ENCODE peak calls at places on chromosomes 6 and 20, in seven cellular contexts. P is mammary epithelial cell, A is endothelial cell of umbilical vein, S is DND-41, J is HepG2, F is MM.1S, O is H9. B is an unnamed sample.

GRCh38 chr20:57748601-57749130 is 38.9 kb upstream of the PMEPA1 start:
- DNase-seq in P (peak; percentile 91), A (peak; percentile 80), S (peak; percentile 44), J (peak; percentile 38), F (peak; percentile 34), O (no peak), B (peak; percentile 88)

GRCh38 chr20:35257175-35257909 is 20.6 kb downstream of the MMP24OS start:
- DNase-seq in P (no peak), A (peak; percentile 63), S (no peak), J (no peak), F (no peak), O (no peak), B (no peak)

GRCh38 chr20:1390552-1391403 is 2.1 kb downstream of the FKBP1A start:
- DNase-seq in P (peak; percentile 14), A (peak; percentile 49), S (no peak), J (no peak), F (no peak), O (no peak), B (no peak)

GRCh38 chr6:126812651-126813050 is 305.8 kb upstream of the RSPO3 start:
- DNase-seq in P (no peak), A (peak; percentile 48), S (no peak), J (no peak), F (no peak), O (no peak), B (no peak)

GRCh38 chr6:152050451-152051195 is 243.1 kb downstream of the ESR1 start:
- DNase-seq in P (no peak), A (no peak), S (no peak), J (no peak), F (no peak), O (no peak), B (no peak)

GRCh38 chr6:129073651-129074419 is 190.9 kb downstream of the LAMA2 start:
- DNase-seq in P (no peak), A (peak; percentile 13), S (no peak), J (no peak), F (no peak), O (no peak), B (no peak)

GRCh38 chr6:135251964-135252429 is 70.9 kb downstream of the MYB start:
- DNase-seq in P (no peak), A (no peak), S (peak; percentile 54), J (peak; percentile 83), F (no peak), O (no peak), B (no peak)

GRCh38 chr6:47852727-47853126 is 70.9 kb downstream of the OPN5 start:
- DNase-seq in P (peak; percentile 82), A (no peak), S (no peak), J (no peak), F (no peak), O (no peak), B (peak; percentile 48)

GRCh38 chr20:62926229-62927127 is at the start of gene DIDO1:
- DNase-seq in P (peak; percentile 86), A (peak; percentile 82), S (peak; percentile 89), J (peak; percentile 87), F (peak; percentile 94), O (peak; percentile 84), B (no peak)
- H4K20me1 ChIP-seq in P (peaks cover 2% of the 10 kb centered on the region), A (peaks cover 6% of the 10 kb centered on the region), S (peaks cover 84% of the 10 kb centered on the region), J (peaks cover 63% of the 10 kb centered on the region), F (peaks cover 39% of the 10 kb centered on the region), O (peaks cover 12% of the 10 kb centered on the region), B (peaks cover 24% of the 10 kb centered on the region)

GRCh38 chr6:169965239-169965638 is 213.8 kb downstream of the ERMARD start:
- DNase-seq in P (no peak), A (no peak), S (no peak), J (no peak), F (no peak), O (no peak), B (no peak)

GRCh38 chr6:169966312-169967181 is 215.1 kb downstream of the ERMARD start:
- DNase-seq in P (no peak), A (no peak), S (no peak), J (no peak), F (no peak), O (no peak), B (no peak)

GRCh38 chr6:169964440-169965212 is 213.2 kb downstream of the ERMARD start:
- DNase-seq in P (no peak), A (no peak), S (no peak), J (no peak), F (no peak), O (no peak), B (no peak)

GRCh38 chr6:169967687-169968086 is 216.3 kb downstream of the ERMARD start:
- DNase-seq in P (no peak), A (no peak), S (no peak), J (no peak), F (no peak), O (no peak), B (peak; percentile 7)

DNA sequence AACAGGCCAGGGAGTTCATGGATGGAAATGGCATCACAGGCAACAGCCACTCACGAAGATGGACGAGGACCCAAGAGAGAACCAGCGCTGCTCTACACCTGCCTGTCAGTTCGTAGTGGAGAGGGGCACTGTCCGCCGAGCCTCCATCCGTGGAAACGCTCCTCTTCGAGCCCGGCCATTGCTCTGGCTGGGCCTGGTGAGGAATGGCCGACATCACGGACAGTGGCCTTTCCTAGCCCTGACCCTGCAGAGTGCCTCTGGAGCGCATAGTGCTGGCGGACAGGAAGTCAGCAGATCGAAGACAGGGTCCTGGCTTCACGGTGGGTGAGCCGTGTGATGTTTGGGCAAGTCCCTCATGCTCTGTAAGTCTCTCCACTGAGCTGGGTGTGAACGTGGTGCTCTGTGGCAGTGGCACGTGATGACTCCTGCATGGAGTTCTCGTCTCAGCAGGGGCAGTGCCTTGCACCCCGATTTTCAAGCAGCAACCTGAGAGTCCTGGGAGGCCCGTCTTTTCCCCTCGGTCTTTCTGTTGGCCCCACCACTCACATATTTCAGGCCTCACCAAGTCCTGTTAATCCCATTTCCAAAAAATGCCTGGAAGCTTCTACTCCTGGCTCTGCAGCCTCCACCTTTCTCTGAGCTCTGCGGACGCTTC is 214.4 kb downstream of the ERMARD start:
- DNase-seq in P (no peak), A (no peak), S (no peak), J (no peak), F (no peak), O (no peak), B (no peak)
- H3K9me3 ChIP-seq in P (no peaks in the 10 kb centered on the region), A (no peaks in the 10 kb centered on the region), S (no peaks in the 10 kb centered on the region), J (no peaks in the 10 kb centered on the region), F (no peaks in the 10 kb centered on the region), O (no peaks in the 10 kb centered on the region), B (no peaks in the 10 kb centered on the region)

GRCh38 chr6:43274127-43274915 is 23.7 kb upstream of the SLC22A7 start:
- DNase-seq in P (no peak), A (no peak), S (no peak), J (no peak), F (no peak), O (no peak), B (no peak)
- H3K9ac ChIP-seq in P (no peak overlapping the region), A (no peak overlapping the region), S (no peak overlapping the region), J (peak overlapping the region; percentile 97), F (no peak overlapping the region), O (no peak overlapping the region), B (no peak overlapping the region)

GRCh38 chr6:21599074-21599639 is 5.6 kb downstream of the SOX4 start:
- DNase-seq in P (no peak), A (no peak), S (no peak), J (no peak), F (no peak), O (no peak), B (no peak)
- H4K20me1 ChIP-seq in P (no peaks in the 10 kb centered on the region), A (peaks cover 11% of the 10 kb centered on the region), S (peaks cover 40% of the 10 kb centered on the region), J (peaks cover 3% of the 10 kb centered on the region), F (no peaks in the 10 kb centered on the region), O (no peaks in the 10 kb centered on the region), B (no peaks in the 10 kb centered on the region)

GRCh38 chr20:31341470-31341869 is 26.9 kb upstream of the DEFB118 start:
- DNase-seq in P (no peak), A (no peak), S (no peak), J (no peak), F (no peak), O (no peak), B (no peak)
- H3K9me3 ChIP-seq in P (peaks cover 4% of the 10 kb centered on the region), A (no peaks in the 10 kb centered on the region), S (no peaks in the 10 kb centered on the region), J (no peaks in the 10 kb centered on the region), F (no peaks in the 10 kb centered on the region), O (peaks cover 58% of the 10 kb centered on the region), B (peaks cover 3% of the 10 kb centered on the region)

GRCh38 chr20:56433880-56434255 is 21.8 kb downstream of the CASS4 start:
- DNase-seq in P (no peak), A (no peak), S (no peak), J (no peak), F (no peak), O (no peak), B (no peak)
- H3K9ac ChIP-seq in P (no peak overlapping the region), A (no peak overlapping the region), S (no peak overlapping the region), J (no peak overlapping the region), F (no peak overlapping the region), O (no peak overlapping the region), B (no peak overlapping the region)

DNA sequence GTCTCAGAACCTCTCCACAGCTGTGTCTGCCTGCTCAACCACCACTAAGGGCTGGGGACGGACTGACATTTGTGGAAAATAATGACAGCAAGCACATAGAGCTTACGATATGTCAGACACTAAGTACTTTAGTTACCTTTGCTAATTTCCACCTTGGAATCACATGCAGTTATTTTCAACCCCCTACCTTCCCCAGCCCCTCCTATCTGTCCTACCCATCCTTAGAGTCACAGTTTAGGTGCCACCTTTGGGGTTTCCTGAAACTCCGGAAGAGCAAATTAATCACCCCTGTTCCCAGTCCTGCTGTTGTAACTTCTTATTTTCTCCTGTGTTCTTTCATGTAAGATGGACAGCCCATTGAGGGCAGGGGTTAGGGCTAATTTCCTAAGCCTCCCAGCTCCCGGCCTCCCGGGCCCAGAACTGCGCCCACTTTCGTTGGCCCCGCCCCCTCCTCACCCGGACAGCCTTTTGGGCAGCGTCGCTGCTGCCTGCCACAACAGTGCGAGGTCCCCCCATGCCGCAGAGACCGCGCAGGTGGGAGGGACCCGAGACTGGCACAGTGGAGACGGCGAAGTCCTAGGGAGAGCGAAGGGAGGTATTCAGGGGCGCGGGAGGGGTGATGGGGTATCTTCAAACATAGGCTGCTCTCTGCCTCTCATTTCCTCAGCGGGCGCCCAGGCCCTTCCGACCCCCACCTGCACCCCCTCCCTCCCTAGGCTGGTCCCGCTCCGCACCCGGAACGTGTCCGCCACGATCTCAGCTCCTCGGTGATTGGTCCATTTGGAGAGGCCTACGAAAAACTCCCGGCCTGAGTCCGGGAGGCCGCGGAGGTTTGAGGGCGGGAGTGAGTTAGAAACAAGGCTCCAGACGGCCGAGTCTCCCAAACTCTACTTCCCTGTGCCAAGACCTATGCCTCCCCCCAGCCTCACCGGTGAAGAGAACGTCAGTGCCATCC is 1.1 kb downstream of the DDAH2 start:
- DNase-seq in P (no peak), A (no peak), S (no peak), J (no peak), F (peak; percentile 73), O (no peak), B (no peak)
- H4K20me1 ChIP-seq in P (no peaks in the 10 kb centered on the region), A (no peaks in the 10 kb centered on the region), S (no peaks in the 10 kb centered on the region), J (peaks cover 14% of the 10 kb centered on the region), F (no peaks in the 10 kb centered on the region), O (no peaks in the 10 kb centered on the region), B (peaks cover 8% of the 10 kb centered on the region)